ENCODE peak calls at places on chromosomes 5 and 9, in nine cellular contexts. A is heart right ventricle; P is mucosa of descending colon; M is astrocyte; H is aorta; L is pancreas; K is CD8-positive, alpha-beta T cell; Q is right cardiac atrium; S is CD4-positive, CD25-positive, alpha-beta regulatory T cell. F is an unnamed sample.
A peak's percentile ranks its signal among the peaks of the same experiment; 100 is the strongest.

GRCh38 chr9:126548312-126548711 is 65.4 kb upstream of the LMX1B start:
- DNase-seq in A (no peak), P (no peak), M (no peak), H (no peak), L (no peak), K (no peak), Q (no peak), S (no peak), F (no peak)

GRCh38 chr5:101244621-101245020 is 341.5 kb upstream of the ST8SIA4 start:
- DNase-seq in A (no peak), P (no peak), M (no peak), H (no peak), L (no peak), K (no peak), Q (no peak), S (no peak), F (no peak)

GRCh38 chr5:65925601-65926275 is 637 bp upstream of the ERBIN start:
- DNase-seq in A (peak; percentile 87), P (peak; percentile 88), M (peak; percentile 83), H (peak; percentile 86), L (peak; percentile 86), K (peak; percentile 82), Q (peak; percentile 94), S (peak; percentile 84), F (peak; percentile 92)

GRCh38 chr9:131046093-131046380 is 37.1 kb downstream of the LAMC3 start:
- DNase-seq in A (no peak), P (no peak), M (no peak), H (no peak), L (no peak), K (no peak), Q (no peak), S (no peak), F (no peak)

GRCh38 chr9:137763271-137763955 is 114.2 kb upstream of the CACNA1B start:
- DNase-seq in A (no peak), P (no peak), M (no peak), H (no peak), L (peak; percentile 49), K (no peak), Q (no peak), S (no peak), F (no peak)

GRCh38 chr9:135239100-135239768 is 151.8 kb downstream of the OLFM1 start:
- DNase-seq in A (peak; percentile 4), P (no peak), M (no peak), H (peak; percentile 18), L (peak; percentile 9), K (no peak), Q (peak; percentile 33), S (no peak), F (no peak)

GRCh38 chr9:4833781-4834560 is 41.2 kb downstream of the RCL1 start:
- DNase-seq in A (no peak), P (no peak), M (peak; percentile 39), H (no peak), L (no peak), K (no peak), Q (no peak), S (no peak), F (no peak)

GRCh38 chr5:96529559-96529958 is 96.5 kb upstream of the PCSK1 start:
- DNase-seq in A (no peak), P (no peak), M (no peak), H (no peak), L (no peak), K (no peak), Q (no peak), S (no peak), F (no peak)

GRCh38 chr5:77431286-77431685 is 60.8 kb downstream of the WDR41 start:
- DNase-seq in A (no peak), P (no peak), M (peak; percentile 74), H (no peak), L (no peak), K (no peak), Q (no peak), S (no peak), F (no peak)

GRCh38 chr5:173878224-173878967 is 9.8 kb upstream of the CPEB4 start:
- DNase-seq in A (peak; percentile 45), P (no peak), M (no peak), H (no peak), L (peak; percentile 73), K (no peak), Q (peak; percentile 72), S (no peak), F (no peak)

GRCh38 chr5:134446938-134447337 is 35.3 kb upstream of the CDKN2AIPNL start:
- DNase-seq in A (no peak), P (no peak), M (no peak), H (no peak), L (no peak), K (no peak), Q (no peak), S (no peak), F (no peak)

GRCh38 chr5:157225463-157226422 is 40.2 kb upstream of the CYFIP2 start:
- DNase-seq in A (no peak), P (no peak), M (no peak), H (no peak), L (no peak), K (no peak), Q (no peak), S (no peak), F (no peak)

GRCh38 chr5:143707797-143708196 is 104.2 kb upstream of the HMHB1 start:
- DNase-seq in A (no peak), P (no peak), M (peak; percentile 82), H (no peak), L (no peak), K (no peak), Q (no peak), S (no peak), F (peak; percentile 21)

GRCh38 chr9:133122935-133123611 is 2.0 kb upstream of the RALGDS start:
- DNase-seq in A (peak; percentile 53), P (peak; percentile 58), M (peak; percentile 30), H (no peak), L (no peak), K (no peak), Q (no peak), S (no peak), F (no peak)

GRCh38 chr5:21806943-21807342 is 1046.2 kb downstream of the CDH12 start:
- DNase-seq in A (no peak), P (no peak), M (no peak), H (no peak), L (no peak), K (no peak), Q (no peak), S (no peak), F (peak; percentile 83)

DNA sequence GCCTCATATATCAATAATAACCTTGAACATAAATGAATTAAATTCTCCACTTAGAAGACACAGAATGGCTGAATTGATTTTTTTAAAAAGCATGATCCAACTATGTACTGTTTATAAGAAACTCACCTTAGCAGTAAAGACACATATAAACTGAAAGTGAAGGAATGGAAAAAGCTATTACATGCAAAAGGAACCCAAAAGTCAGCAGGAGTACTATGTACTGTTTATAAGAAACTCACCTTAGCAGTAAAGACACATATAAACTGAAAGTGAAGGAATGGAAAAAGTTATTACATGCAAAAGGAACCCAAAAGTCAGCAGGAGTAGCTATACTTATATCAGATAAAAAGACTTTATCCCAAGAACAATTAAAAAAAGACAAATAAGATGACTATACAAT is 204.8 kb downstream of the TMEM161B start:
- DNase-seq in A (no peak), P (no peak), M (no peak), H (no peak), L (no peak), K (no peak), Q (no peak), S (no peak), F (no peak)
- H3K9me3 ChIP-seq in A (peaks cover 4% of the 10 kb centered on the region), P (peaks cover 3% of the 10 kb centered on the region), M (peaks cover 3% of the 10 kb centered on the region), H (peaks cover 9% of the 10 kb centered on the region), L (no peaks in the 10 kb centered on the region), K (no peaks in the 10 kb centered on the region), Q (peaks cover 6% of the 10 kb centered on the region), S (peaks cover 3% of the 10 kb centered on the region), F (no peaks in the 10 kb centered on the region)

GRCh38 chr9:98995971-98996504 is 52.3 kb downstream of the COL15A1 start:
- DNase-seq in A (no peak), P (no peak), M (no peak), H (no peak), L (no peak), K (no peak), Q (no peak), S (no peak), F (no peak)

GRCh38 chr9:98999152-98999525 is 55.4 kb downstream of the COL15A1 start:
- DNase-seq in A (no peak), P (no peak), M (no peak), H (no peak), L (no peak), K (no peak), Q (peak; percentile 75), S (no peak), F (no peak)

GRCh38 chr9:98995059-98995665 is 51.5 kb downstream of the COL15A1 start:
- DNase-seq in A (peak; percentile 78), P (no peak), M (no peak), H (peak; percentile 83), L (peak; percentile 59), K (no peak), Q (peak; percentile 92), S (no peak), F (peak; percentile 60)

GRCh38 chr9:98998441-98999151 is 54.9 kb downstream of the COL15A1 start:
- DNase-seq in A (peak; percentile 89), P (peak; percentile 84), M (peak; percentile 21), H (peak; percentile 89), L (peak; percentile 85), K (no peak), Q (peak; percentile 95), S (peak; percentile 26), F (peak; percentile 70)

GRCh38 chr9:98997580-98997979 is 53.9 kb downstream of the COL15A1 start:
- DNase-seq in A (no peak), P (no peak), M (peak; percentile 55), H (no peak), L (no peak), K (no peak), Q (no peak), S (no peak), F (no peak)
- H3K9me3 ChIP-seq in A (no peaks in the 10 kb centered on the region), P (no peaks in the 10 kb centered on the region), M (peaks cover 10% of the 10 kb centered on the region), H (no peaks in the 10 kb centered on the region), L (no peaks in the 10 kb centered on the region), K (no peaks in the 10 kb centered on the region), Q (no peaks in the 10 kb centered on the region), S (no peaks in the 10 kb centered on the region), F (no peaks in the 10 kb centered on the region)

DNA sequence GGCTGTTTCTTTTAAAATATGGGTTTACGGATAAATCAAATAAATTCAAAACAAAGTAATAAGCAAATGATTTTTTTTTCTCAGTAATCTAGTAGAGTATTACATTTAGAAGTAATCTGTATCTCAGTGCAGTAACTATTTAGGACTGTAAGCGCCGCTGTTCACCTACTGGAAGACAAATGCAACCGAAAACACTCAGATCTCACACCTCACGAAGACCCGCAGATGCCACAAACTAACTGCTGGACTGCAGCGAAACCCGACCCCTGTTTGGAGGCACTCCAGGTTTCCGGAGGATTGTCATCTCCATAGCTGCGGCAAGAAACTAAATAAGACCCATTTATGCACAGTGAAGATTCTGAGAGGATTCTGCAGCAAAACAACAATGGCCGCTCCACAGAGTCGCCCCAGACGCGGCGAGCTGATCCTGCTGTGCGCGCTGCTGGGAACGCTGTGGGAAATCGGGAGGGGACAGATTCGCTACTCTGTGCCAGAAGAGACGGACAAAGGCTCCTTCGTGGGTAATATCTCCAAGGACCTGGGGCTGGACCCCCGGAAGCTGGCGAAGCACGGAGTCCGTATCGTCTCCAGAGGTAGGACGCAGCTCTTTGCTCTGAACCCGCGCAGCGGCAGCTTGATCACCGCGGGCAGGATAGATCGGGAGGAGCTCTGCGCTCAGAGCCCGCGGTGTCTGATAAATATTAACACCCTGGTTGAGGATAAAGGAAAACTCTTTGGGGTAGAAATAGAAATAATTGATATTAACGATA is at the start of gene PCDHGA8:
- DNase-seq in A (no peak), P (no peak), M (no peak), H (no peak), L (no peak), K (no peak), Q (no peak), S (no peak), F (no peak)
- H3K9me3 ChIP-seq in A (peaks cover 58% of the 10 kb centered on the region), P (peaks cover 77% of the 10 kb centered on the region), M (peaks cover 47% of the 10 kb centered on the region), H (peaks cover 34% of the 10 kb centered on the region), L (peaks cover 4% of the 10 kb centered on the region), K (peaks cover 11% of the 10 kb centered on the region), Q (peaks cover 13% of the 10 kb centered on the region), S (peaks cover 24% of the 10 kb centered on the region), F (peaks cover 9% of the 10 kb centered on the region)

GRCh38 chr9:35152926-35153325 is 8.9 kb upstream of the UNC13B start:
- DNase-seq in A (no peak), P (no peak), M (no peak), H (no peak), L (no peak), K (no peak), Q (no peak), S (no peak), F (no peak)
- H3K9me3 ChIP-seq in A (peaks cover 17% of the 10 kb centered on the region), P (peaks cover 20% of the 10 kb centered on the region), M (peaks cover 6% of the 10 kb centered on the region), H (no peaks in the 10 kb centered on the region), L (no peaks in the 10 kb centered on the region), K (no peaks in the 10 kb centered on the region), Q (no peaks in the 10 kb centered on the region), S (peaks cover 11% of the 10 kb centered on the region), F (no peaks in the 10 kb centered on the region)